ENCODE peak calls at places on chromosomes 4 and X, in five cellular contexts. V is HCT116, I is adrenal gland, R is astrocyte, S is astrocyte of the spinal cord. Z is an unnamed sample.

GRCh38 chr4:53704329-53704728 is 113.0 kb upstream of the LNX1 start:
- DNase-seq in V (no peak), I (no peak), R (no peak), S (no peak), Z (no peak)

GRCh38 chrX:105823092-105823454 is 734 bp downstream of the NRK start:
- DNase-seq in V (no peak), I (peak; percentile 33), R (no peak), S (no peak), Z (no peak)

GRCh38 chr4:167867191-167867590 is 225.1 kb upstream of the ANXA10 start:
- DNase-seq in V (no peak), I (no peak), R (no peak), S (no peak), Z (no peak)

GRCh38 chr4:118881512-118882146 is 7.0 kb upstream of the SYNPO2 start:
- DNase-seq in V (no peak), I (no peak), R (no peak), S (no peak), Z (no peak)

GRCh38 chr4:24112466-24112865 is 222.6 kb upstream of the PPARGC1A start:
- DNase-seq in V (no peak), I (no peak), R (peak; percentile 50), S (no peak), Z (no peak)

GRCh38 chr4:57234252-57234775 is 124.1 kb upstream of the IGFBP7 start:
- DNase-seq in V (no peak), I (no peak), R (no peak), S (no peak), Z (no peak)

GRCh38 chr4:77395481-77395880 is 210.1 kb upstream of the CXCL13 start:
- DNase-seq in V (no peak), I (no peak), R (no peak), S (no peak), Z (no peak)

GRCh38 chr4:122341906-122342305 is 36.9 kb upstream of the ADAD1 start:
- DNase-seq in V (no peak), I (no peak), R (peak; percentile 84), S (peak; percentile 63), Z (peak; percentile 59)

GRCh38 chr4:86660407-86660806 is 66.3 kb downstream of the PTPN13 start:
- DNase-seq in V (no peak), I (no peak), R (no peak), S (no peak), Z (no peak)

GRCh38 chrX:2696698-2697215 is 5.7 kb downstream of the CD99 start:
- DNase-seq in V (no peak), I (no peak), R (peak; percentile 87), S (peak; percentile 90), Z (no peak)

GRCh38 chr4:37431417-37431743 is 186.8 kb downstream of the NWD2 start:
- DNase-seq in V (no peak), I (no peak), R (no peak), S (no peak), Z (no peak)

GRCh38 chr4:40550900-40551546 is 78.6 kb downstream of the RBM47 start:
- DNase-seq in V (peak; percentile 38), I (no peak), R (peak; percentile 34), S (peak; percentile 30), Z (no peak)

GRCh38 chrX:74232859-74233258 is 71.1 kb upstream of the ZCCHC13 start:
- DNase-seq in V (no peak), I (no peak), R (peak; percentile 35), S (peak; percentile 14), Z (peak; percentile 54)

GRCh38 chr4:30716671-30717207 is 3.4 kb upstream of the PCDH7 start:
- DNase-seq in V (no peak), I (no peak), R (peak; percentile 53), S (peak; percentile 39), Z (no peak)
- H3K4me3 ChIP-seq in V (peak overlapping the region; percentile 17), I (no peak overlapping the region), R (peak overlapping the region; percentile 83), S (peak overlapping the region; percentile 54), Z (peak overlapping the region; percentile 92)

GRCh38 chr4:137226221-137226620 is 306.1 kb downstream of the PCDH18 start:
- DNase-seq in V (no peak), I (no peak), R (no peak), S (no peak), Z (no peak)

GRCh38 chr4:137226900-137227299 is 305.4 kb downstream of the PCDH18 start:
- DNase-seq in V (peak; percentile 16), I (no peak), R (no peak), S (no peak), Z (no peak)
- TF ChIP-seq CTCF in V (peak; percentile 53), I (no peak), R (peak; percentile 43), S (peak; percentile 34), Z (peak; percentile 64)

GRCh38 chrX:131831185-131831520 is 191.9 kb upstream of the STK26 start:
- DNase-seq in V (no peak), I (no peak), R (no peak), S (no peak), Z (no peak)
- H3K4me3 ChIP-seq in V (peak overlapping the region; percentile 65), I (no peak overlapping the region), R (no peak overlapping the region), S (peak overlapping the region; percentile 29), Z (no peak overlapping the region)

GRCh38 chrX:49761481-49761880 is 65.7 kb upstream of the PAGE1 start:
- DNase-seq in V (no peak), I (no peak), R (no peak), S (no peak), Z (no peak)
- TF ChIP-seq CTCF in V (peak; percentile 42), I (peak; percentile 36), R (peak; percentile 37), S (peak; percentile 46), Z (peak; percentile 57)

DNA sequence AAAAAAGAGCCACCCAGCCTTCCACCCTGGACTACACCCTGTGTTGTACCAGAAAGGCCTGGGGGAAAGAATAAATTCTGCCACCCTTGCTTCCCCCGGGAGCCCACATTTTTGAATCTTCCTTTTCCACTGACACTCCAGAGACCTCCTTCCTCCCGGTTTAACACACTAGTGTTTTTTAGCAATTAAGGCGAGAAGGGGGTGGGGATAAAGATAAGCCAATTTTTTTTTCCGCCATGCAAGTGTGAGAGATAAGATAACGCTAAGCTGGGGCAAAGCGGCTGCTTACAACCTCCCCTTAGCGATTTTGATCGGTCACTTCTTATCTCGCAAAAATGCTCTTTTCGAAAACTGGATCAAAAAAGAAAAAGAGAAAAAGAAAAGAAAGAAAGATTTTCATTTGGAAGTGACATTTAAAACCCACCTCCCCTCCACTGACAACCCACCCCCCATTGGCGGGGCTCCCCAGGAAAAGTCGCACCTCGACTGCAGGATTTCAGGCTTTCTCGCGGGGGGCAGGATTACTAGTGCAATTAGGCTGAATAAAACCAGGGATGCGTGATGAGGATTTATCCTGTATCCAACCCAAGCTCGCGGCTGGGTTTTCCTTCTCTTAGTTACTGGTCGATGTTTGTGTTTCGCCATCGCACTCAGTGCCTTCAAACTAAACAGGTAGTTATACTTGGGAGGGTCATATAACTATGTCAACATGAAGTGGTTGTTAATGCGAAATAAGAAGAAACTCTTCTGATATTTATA is 6.0 kb upstream of the BCOR start:
- DNase-seq in V (no peak), I (no peak), R (no peak), S (no peak), Z (no peak)
- H3K4me3 ChIP-seq in V (no peak overlapping the region), I (no peak overlapping the region), R (no peak overlapping the region), S (no peak overlapping the region), Z (no peak overlapping the region)

GRCh38 chrX:68665502-68665901 is 18.0 kb downstream of the STARD8 start:
- DNase-seq in V (no peak), I (no peak), R (no peak), S (no peak), Z (no peak)
- TF ChIP-seq CTCF in V (no peak), I (no peak), R (no peak), S (no peak), Z (no peak)

DNA sequence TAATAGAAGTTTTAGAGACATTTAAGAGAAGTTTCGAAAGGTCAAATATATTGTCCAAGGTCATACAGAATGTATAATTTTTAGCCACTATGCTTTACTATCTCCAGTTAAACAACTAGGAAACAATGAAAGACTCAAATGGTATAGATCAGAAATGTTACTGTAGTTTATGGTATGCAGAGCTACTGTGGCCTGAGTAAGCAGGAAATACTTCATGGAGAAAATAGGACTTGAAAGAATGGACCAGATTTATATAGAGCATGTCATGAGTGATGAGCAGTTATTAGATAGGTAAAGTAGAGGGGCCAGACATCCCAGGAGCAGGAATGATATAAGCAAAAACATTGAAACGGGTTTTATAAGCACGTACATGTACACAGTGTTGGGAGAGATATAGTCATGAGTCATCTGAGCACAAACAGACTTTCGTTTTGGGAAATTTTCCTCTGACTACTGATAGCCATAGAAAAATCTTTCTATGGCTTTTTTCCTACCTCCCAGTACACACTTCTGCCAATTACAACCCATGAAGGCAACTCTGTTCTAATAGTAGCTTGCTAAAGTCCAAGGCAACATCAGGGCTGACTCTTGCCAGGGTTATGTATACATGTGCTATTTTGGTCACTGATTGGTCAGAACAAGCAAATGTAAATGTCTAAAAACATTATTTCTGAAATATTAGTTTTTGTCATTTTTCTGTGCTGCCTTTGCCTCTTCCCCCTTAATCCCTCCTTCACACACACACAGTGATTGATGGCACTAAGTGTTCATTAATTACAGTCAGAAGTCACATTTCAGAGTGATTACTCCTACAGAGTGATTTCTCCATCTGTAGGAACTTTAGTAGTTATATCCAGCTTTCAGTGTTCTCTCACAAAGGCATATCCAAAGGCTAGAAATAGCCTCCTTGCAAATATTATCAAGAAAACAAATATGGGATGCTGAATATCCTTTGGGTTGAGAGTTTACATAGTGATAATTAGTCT is 198.7 kb downstream of the ENOX2 start:
- DNase-seq in V (no peak), I (no peak), R (peak; percentile 39), S (peak; percentile 18), Z (no peak)
- H3K4me3 ChIP-seq in V (no peak overlapping the region), I (no peak overlapping the region), R (no peak overlapping the region), S (no peak overlapping the region), Z (no peak overlapping the region)

DNA sequence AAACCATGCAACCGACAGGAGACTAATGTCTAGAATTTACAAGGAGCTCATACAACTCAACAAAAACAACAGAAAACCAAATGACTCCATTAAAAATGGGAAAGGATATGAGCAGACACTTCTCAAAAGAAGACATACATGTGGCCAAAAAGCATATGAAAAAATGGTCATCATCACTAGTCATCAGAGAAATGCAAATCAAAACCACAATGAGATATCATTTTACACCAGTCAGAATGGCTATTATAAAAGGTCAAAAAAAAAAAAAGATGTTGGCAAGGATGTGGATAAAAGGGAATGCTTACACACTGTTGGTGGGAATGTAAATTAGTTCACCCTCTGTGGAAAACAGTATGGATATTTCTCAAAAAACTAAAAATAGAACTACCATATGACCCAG is 50.5 kb upstream of the CHRDL1 start:
- DNase-seq in V (no peak), I (no peak), R (peak; percentile 35), S (no peak), Z (no peak)
- TF ChIP-seq CTCF in V (no peak), I (no peak), R (no peak), S (no peak), Z (no peak)

DNA sequence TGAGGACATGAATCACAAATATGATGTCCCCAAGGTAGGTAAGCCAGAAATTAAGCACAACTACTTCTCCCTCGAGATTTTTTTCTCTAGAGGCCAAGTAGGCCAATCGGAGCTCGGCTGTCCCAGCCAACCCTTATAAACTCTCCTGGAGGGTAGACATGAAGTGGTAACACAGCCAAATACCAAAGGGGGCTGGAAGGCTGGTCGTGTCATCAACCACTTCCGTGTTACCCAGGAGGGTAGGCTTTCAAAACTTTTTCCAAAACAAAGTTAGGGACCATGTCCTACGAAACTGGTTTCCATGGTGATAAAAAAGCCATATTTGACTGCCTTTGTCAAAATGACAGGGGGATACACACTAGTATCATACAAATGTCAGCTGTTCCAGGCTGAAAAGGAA is 21.0 kb downstream of the BCOR start:
- DNase-seq in V (no peak), I (no peak), R (no peak), S (no peak), Z (no peak)
- H3K4me3 ChIP-seq in V (no peak overlapping the region), I (no peak overlapping the region), R (no peak overlapping the region), S (no peak overlapping the region), Z (no peak overlapping the region)